ENCODE peak calls at places on chromosomes 2 and 18, in five cellular contexts. A, V, K, G and W are unnamed samples.

GRCh38 chr2:219175928-219176817 is 552 bp downstream of the CNPPD1 start:
- DNase-seq in A (peak; percentile 38), V (peak; percentile 62), K (peak; percentile 30), G (no peak), W (peak; percentile 39)

GRCh38 chr2:109699646-109700045 is 85.5 kb downstream of the SOWAHC start:
- DNase-seq in A (no peak), V (no peak), K (no peak), G (no peak), W (no peak)

GRCh38 chr2:205811387-205811786 is 129.1 kb downstream of the NRP2 start:
- DNase-seq in A (no peak), V (no peak), K (no peak), G (no peak), W (no peak)

GRCh38 chr2:47205576-47206141 is 50.6 kb upstream of the STPG4 start:
- DNase-seq in A (no peak), V (no peak), K (no peak), G (no peak), W (no peak)

GRCh38 chr18:48983793-48984437 is 33.1 kb upstream of the SMAD7 start:
- DNase-seq in A (no peak), V (no peak), K (no peak), G (no peak), W (peak; percentile 51)

GRCh38 chr18:44123743-44124142 is 556.9 kb upstream of the SETBP1 start:
- DNase-seq in A (no peak), V (peak; percentile 3), K (no peak), G (no peak), W (no peak)

GRCh38 chr18:75105551-75106254 is 103.2 kb downstream of the PTGR3 start:
- DNase-seq in A (no peak), V (no peak), K (no peak), G (no peak), W (no peak)

GRCh38 chr2:96091141-96091710 is 25.1 kb downstream of the ADRA2B start:
- DNase-seq in A (no peak), V (no peak), K (no peak), G (no peak), W (no peak)

GRCh38 chr2:12457831-12458230 is 258.9 kb upstream of the TRIB2 start:
- DNase-seq in A (no peak), V (no peak), K (peak; percentile 36), G (no peak), W (no peak)

GRCh38 chr2:74535440-74535965 is 5.8 kb downstream of the HTRA2 start:
- DNase-seq in A (no peak), V (no peak), K (no peak), G (no peak), W (no peak)